ENCODE peak calls at places on chromosome 5, in five cellular contexts. One of them, this sample, is unnamed.

GRCh38 chr5:118919016-118919415 is 69.3 kb downstream of the DTWD2 start:
- DNase-seq in dermis blood vessel endothelial cell: no peak
- DNase-seq in kidney tubule cell: no peak
- DNase-seq in B cell: no peak
- DNase-seq in GM12892: no peak
- DNase-seq in this sample: no peak

GRCh38 chr5:156094001-156094400 is 233.0 kb upstream of the SGCD start:
- DNase-seq in dermis blood vessel endothelial cell: no peak
- DNase-seq in kidney tubule cell: no peak
- DNase-seq in B cell: no peak
- DNase-seq in GM12892: no peak
- DNase-seq in this sample: no peak

GRCh38 chr5:16937503-16938161 is 1.5 kb upstream of the MYO10 start:
- DNase-seq in dermis blood vessel endothelial cell: no peak
- DNase-seq in kidney tubule cell: no peak
- DNase-seq in B cell: no peak
- DNase-seq in GM12892: no peak
- DNase-seq in this sample: no peak

GRCh38 chr5:93294184-93294583 is 286.8 kb downstream of the NR2F1-AS1 start:
- DNase-seq in dermis blood vessel endothelial cell: no peak
- DNase-seq in kidney tubule cell: peak
- DNase-seq in B cell: no peak
- DNase-seq in GM12892: no peak
- DNase-seq in this sample: no peak

GRCh38 chr5:127941646-127942045 is 141.9 kb upstream of the SLC12A2 start:
- DNase-seq in dermis blood vessel endothelial cell: peak
- DNase-seq in kidney tubule cell: no peak
- DNase-seq in B cell: no peak
- DNase-seq in GM12892: no peak
- DNase-seq in this sample: no peak

GRCh38 chr5:43193171-43193951 is 1.3 kb downstream of the NIM1K start:
- DNase-seq in dermis blood vessel endothelial cell: peak
- DNase-seq in kidney tubule cell: peak
- DNase-seq in B cell: peak
- DNase-seq in GM12892: peak
- DNase-seq in this sample: peak

GRCh38 chr5:35031276-35031675 is 16.5 kb downstream of the AGXT2 start:
- DNase-seq in dermis blood vessel endothelial cell: no peak
- DNase-seq in kidney tubule cell: peak
- DNase-seq in B cell: no peak
- DNase-seq in GM12892: no peak
- DNase-seq in this sample: no peak

GRCh38 chr5:64763948-64764503 is 4.5 kb downstream of the SREK1IP1 start:
- DNase-seq in dermis blood vessel endothelial cell: no peak
- DNase-seq in kidney tubule cell: no peak
- DNase-seq in B cell: no peak
- DNase-seq in GM12892: no peak
- DNase-seq in this sample: no peak

GRCh38 chr5:881551-881935 is 11.1 kb downstream of the BRD9 start:
- DNase-seq in dermis blood vessel endothelial cell: no peak
- DNase-seq in kidney tubule cell: no peak
- DNase-seq in B cell: no peak
- DNase-seq in GM12892: no peak
- DNase-seq in this sample: no peak

GRCh38 chr5:181281077-181281983 is 20.4 kb upstream of the TRIM52 start:
- DNase-seq in dermis blood vessel endothelial cell: no peak
- DNase-seq in kidney tubule cell: no peak
- DNase-seq in B cell: no peak
- DNase-seq in GM12892: no peak
- DNase-seq in this sample: no peak

GRCh38 chr5:56569576-56569975 is 245.8 kb upstream of the MAP3K1 start:
- DNase-seq in dermis blood vessel endothelial cell: peak
- DNase-seq in kidney tubule cell: peak
- DNase-seq in B cell: no peak
- DNase-seq in GM12892: no peak
- DNase-seq in this sample: no peak

GRCh38 chr5:159515197-159515596 is 184.9 kb upstream of the IL12B start:
- DNase-seq in dermis blood vessel endothelial cell: no peak
- DNase-seq in kidney tubule cell: no peak
- DNase-seq in B cell: no peak
- DNase-seq in GM12892: no peak
- DNase-seq in this sample: no peak

GRCh38 chr5:73768-74502 is 18.0 kb upstream of the PLEKHG4B start:
- DNase-seq in dermis blood vessel endothelial cell: no peak
- DNase-seq in kidney tubule cell: no peak
- DNase-seq in B cell: no peak
- DNase-seq in GM12892: no peak
- DNase-seq in this sample: no peak

GRCh38 chr5:32542216-32543059 is 42.9 kb upstream of the SUB1 start:
- DNase-seq in dermis blood vessel endothelial cell: no peak
- DNase-seq in kidney tubule cell: no peak
- DNase-seq in B cell: no peak
- DNase-seq in GM12892: no peak
- DNase-seq in this sample: no peak

GRCh38 chr5:5755888-5756287 is 333.4 kb downstream of the ICE1 start:
- DNase-seq in dermis blood vessel endothelial cell: no peak
- DNase-seq in kidney tubule cell: no peak
- DNase-seq in B cell: no peak
- DNase-seq in GM12892: no peak
- DNase-seq in this sample: no peak

This sample was measured in T follicular helper cell.